ENCODE peak calls at places on chromosome 10, in five cellular contexts. R is Right ventricle myocardium superior; E is foreskin keratinocyte; A is activated naive CD8-positive, alpha-beta T cell treated with anti-CD3 and anti-CD28 coated beads, Interleukin-2, amount 10 ng/mL, durations not matched to agents 7 days and 5 days; C is aorta. D is an unnamed sample.

GRCh38 chr10:13404791-13405190 is 56.7 kb upstream of the SEPHS1 start:
- ATAC-seq in C (no peak), A (no peak), E (no peak), R (no peak), D (no peak)

GRCh38 chr10:86366902-86367338 is 325 bp upstream of the GRID1 start:
- ATAC-seq in R (no peak), C (no peak), E (peak; percentile 3), A (peak; percentile 15), D (peak; percentile 32)

GRCh38 chr10:79407811-79408795 is 37.3 kb downstream of the ZCCHC24 start:
- ATAC-seq in E (no peak), C (peak; percentile 30), A (no peak), R (peak; percentile 29), D (peak; percentile 88)

GRCh38 chr10:50540069-50540825 is 83.5 kb downstream of the SGMS1 start:
- ATAC-seq in A (peak; percentile 56), R (peak; percentile 70), E (no peak), C (no peak), D (no peak)

GRCh38 chr10:49113741-49114141 is 1.6 kb downstream of the VSTM4 start:
- ATAC-seq in E (no peak), C (no peak), R (peak; percentile 30), A (no peak), D (no peak)

GRCh38 chr10:43075612-43076003 is 1.3 kb upstream of the RET start:
- ATAC-seq in R (no peak), E (peak; percentile 34), C (no peak), A (no peak), D (peak; percentile 36)

GRCh38 chr10:98814459-98814858 is 367.7 kb upstream of the HPS1 start:
- ATAC-seq in A (no peak), C (no peak), E (no peak), R (no peak), D (no peak)

GRCh38 chr10:64039208-64039607 is 518.0 kb downstream of the REEP3 start:
- ATAC-seq in C (no peak), R (no peak), E (no peak), A (no peak), D (no peak)

GRCh38 chr10:44010873-44011602 is 362.4 kb upstream of the ZNF32 start:
- ATAC-seq in A (peak; percentile 79), R (peak; percentile 89), E (peak; percentile 99), C (no peak), D (no peak)

GRCh38 chr10:18681971-18682403 is 22.8 kb downstream of the ARL5B start:
- ATAC-seq in C (no peak), E (peak; percentile 77), A (no peak), R (no peak), D (peak; percentile 59)

GRCh38 chr10:13180788-13181187 is 19.4 kb downstream of the MCM10 start:
- ATAC-seq in R (no peak), E (no peak), A (no peak), C (no peak), D (no peak)

GRCh38 chr10:92640110-92640509 is 47.2 kb downstream of the KIF11 start:
- ATAC-seq in A (no peak), C (no peak), E (no peak), R (no peak), D (peak; percentile 55)

GRCh38 chr10:111128331-111129167 is 51.7 kb downstream of the ADRA2A start:
- ATAC-seq in C (no peak), R (no peak), E (peak; percentile 67), A (no peak), D (no peak)

GRCh38 chr10:77195101-77195500 is 442.5 kb downstream of the KCNMA1 start:
- ATAC-seq in C (peak; percentile 83), A (no peak), R (no peak), E (peak; percentile 95), D (peak; percentile 96)

GRCh38 chr10:35042783-35043182 is 47.4 kb downstream of the CUL2 start:
- ATAC-seq in A (no peak), E (no peak), C (no peak), R (no peak), D (no peak)

GRCh38 chr10:14686356-14686755 is 88.3 kb downstream of the FAM107B start:
- ATAC-seq in A (no peak), C (no peak), R (no peak), E (no peak), D (no peak)

GRCh38 chr10:71548494-71548846 is 151.8 kb downstream of the CDH23 start:
- ATAC-seq in C (no peak), A (peak; percentile 69), R (peak; percentile 40), E (peak; percentile 34), D (peak; percentile 63)

GRCh38 chr10:79248341-79248931 is 98.8 kb upstream of the PPIF start:
- ATAC-seq in E (no peak), C (peak; percentile 0), R (no peak), A (no peak), D (no peak)

GRCh38 chr10:85593226-85593625 is 773.4 kb downstream of the GRID1 start:
- ATAC-seq in C (no peak), A (no peak), R (no peak), E (no peak), D (no peak)

GRCh38 chr10:97961979-97962378 is 68.4 kb downstream of the CRTAC1 start:
- ATAC-seq in C (no peak), R (no peak), E (no peak), A (no peak), D (no peak)

GRCh38 chr10:31153692-31154091 is 122.0 kb upstream of the ZNF438 start:
- ATAC-seq in C (no peak), A (no peak), R (no peak), E (peak; percentile 57), D (no peak)

GRCh38 chr10:21249435-21249834 is 276.0 kb downstream of the SKIDA1 start:
- ATAC-seq in A (no peak), E (no peak), R (no peak), C (no peak), D (no peak)

GRCh38 chr10:971150-971542 is 17.1 kb upstream of the GTPBP4 start:
- ATAC-seq in R (peak; percentile 66), E (no peak), A (no peak), C (no peak), D (peak; percentile 73)

D was measured in SK-N-SH treated with all-trans-retinoic acid at 6 μM for 48 hours.